ENCODE peak calls at places on chromosomes 5 and 9, in eight cellular contexts. B, N, H, F, T, P, W and A are unnamed samples.
A peak's percentile ranks its signal among the peaks of the same experiment; 100 is the strongest.

GRCh38 chr5:178293815-178294214 is 61.2 kb upstream of the PHYKPL start:
- DNase-seq in N (no peak), T (peak; percentile 32), H (no peak), B (no peak), W (no peak), F (no peak), P (no peak), A (no peak)

GRCh38 chr5:28725001-28725400 is 1686.6 kb upstream of the CDH9 start:
- DNase-seq in T (no peak), P (no peak), H (no peak), N (no peak), F (no peak), W (no peak), B (no peak), A (no peak)

GRCh38 chr9:99172129-99173091 is 49.3 kb downstream of the ALG2 start:
- DNase-seq in F (no peak), T (no peak), P (peak; percentile 89), H (no peak), B (peak; percentile 75), N (no peak), W (no peak), A (no peak)

GRCh38 chr5:91127682-91128081 is 255.4 kb downstream of the ARRDC3 start:
- DNase-seq in P (no peak), N (no peak), F (no peak), T (no peak), W (no peak), B (no peak), H (no peak), A (no peak)

GRCh38 chr5:68644971-68645370 is 429.4 kb downstream of the PIK3R1 start:
- DNase-seq in B (no peak), W (no peak), N (no peak), P (no peak), H (no peak), T (no peak), F (no peak), A (no peak)

GRCh38 chr5:164498393-164498792 is 993.0 kb downstream of the MAT2B start:
- DNase-seq in F (no peak), N (no peak), T (no peak), H (no peak), B (no peak), P (peak; percentile 53), W (no peak), A (no peak)

GRCh38 chr9:6106576-6107339 is 91.3 kb upstream of the RANBP6 start:
- DNase-seq in W (peak; percentile 73), N (no peak), H (no peak), F (no peak), P (peak; percentile 65), B (no peak), T (no peak), A (no peak)

GRCh38 chr9:37974506-37975173 is 70.7 kb upstream of the SLC25A51 start:
- DNase-seq in H (no peak), W (no peak), F (no peak), T (no peak), P (no peak), N (peak; percentile 68), B (no peak), A (no peak)

GRCh38 chr5:38922199-38922598 is 76.4 kb downstream of the OSMR start:
- DNase-seq in H (no peak), B (no peak), N (peak; percentile 4), W (peak; percentile 64), F (no peak), T (no peak), P (peak; percentile 66), A (no peak)

GRCh38 chr9:79581794-79582193 is 10.0 kb downstream of the TLE4 start:
- DNase-seq in N (peak; percentile 59), W (peak; percentile 72), B (no peak), F (peak; percentile 74), H (peak; percentile 53), T (no peak), P (peak; percentile 32), A (peak; percentile 73)
- H3K4me3 ChIP-seq in N (no peak overlapping the region), W (peak overlapping the region; percentile 25), B (no peak overlapping the region), F (no peak overlapping the region), H (peak overlapping the region; percentile 1), T (no peak overlapping the region), P (peak overlapping the region; percentile 30), A (peak overlapping the region; percentile 2)

GRCh38 chr9:34459941-34460340 is 1.3 kb downstream of the DNAI1 start:
- DNase-seq in F (no peak), H (no peak), W (no peak), T (no peak), N (no peak), B (no peak), P (no peak), A (no peak)
- TF ChIP-seq CTCF in F (no peak), H (no peak), W (no peak), T (no peak), N (no peak), B (no peak), P (no peak), A (no peak)

GRCh38 chr9:93060746-93061259 is 2.3 kb downstream of the SUSD3 start:
- DNase-seq in P (no peak), F (no peak), N (no peak), W (peak; percentile 56), T (no peak), B (no peak), H (no peak), A (no peak)

GRCh38 chr9:93057703-93058356 is 671 bp upstream of the SUSD3 start:
- DNase-seq in N (no peak), P (no peak), F (no peak), T (no peak), B (no peak), H (no peak), W (no peak), A (no peak)

GRCh38 chr9:93059960-93060591 is 1.6 kb downstream of the SUSD3 start:
- DNase-seq in W (no peak), N (no peak), B (no peak), P (no peak), T (no peak), F (no peak), H (no peak), A (no peak)

GRCh38 chr9:93058357-93059096 is at the start of gene SUSD3:
- DNase-seq in N (no peak), T (peak; percentile 92), P (peak; percentile 93), B (no peak), F (no peak), W (peak; percentile 71), H (peak; percentile 66), A (no peak)

GRCh38 chr9:93059097-93059959 is 827 bp downstream of the SUSD3 start:
- DNase-seq in P (no peak), T (no peak), F (no peak), W (no peak), H (no peak), N (no peak), B (no peak), A (no peak)
- H3K4me3 ChIP-seq in P (peak overlapping the region; percentile 57), T (no peak overlapping the region), F (no peak overlapping the region), W (peak overlapping the region; percentile 30), H (peak overlapping the region; percentile 91), N (peak overlapping the region; percentile 15), B (peak overlapping the region; percentile 68), A (peak overlapping the region; percentile 29)

DNA sequence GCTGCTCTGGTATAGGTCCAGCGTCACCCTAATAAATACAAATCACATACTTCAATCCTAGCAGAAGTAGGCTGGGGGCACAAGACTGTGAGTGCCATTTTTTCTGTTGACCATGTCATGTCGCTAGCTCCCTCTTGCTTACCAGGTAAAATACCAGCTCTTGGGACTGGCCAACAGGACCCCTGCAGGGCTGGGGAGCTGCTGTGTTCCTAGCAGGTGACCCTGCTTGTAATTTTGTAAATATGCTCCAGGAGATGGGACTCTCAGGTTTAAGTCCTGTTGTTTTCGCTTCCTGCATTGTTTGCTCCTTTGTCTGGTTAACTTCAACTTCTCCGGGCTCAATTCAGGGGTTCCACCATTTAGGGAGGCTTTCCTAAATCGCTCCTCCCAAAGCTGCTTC is 286.6 kb upstream of the DAP start:
- DNase-seq in W (no peak), B (peak; percentile 57), H (no peak), P (no peak), F (no peak), N (no peak), T (no peak), A (no peak)
- TF ChIP-seq CTCF in W (no peak), B (no peak), H (no peak), P (no peak), F (no peak), N (no peak), T (no peak), A (no peak)

GRCh38 chr9:68933434-68934318 is 80.2 kb downstream of the PRKACG start:
- DNase-seq in N (no peak), W (no peak), F (no peak), P (no peak), H (no peak), T (no peak), B (no peak), A (no peak)
- H3K4me3 ChIP-seq in N (no peak overlapping the region), W (no peak overlapping the region), F (no peak overlapping the region), P (no peak overlapping the region), H (no peak overlapping the region), T (no peak overlapping the region), B (no peak overlapping the region), A (no peak overlapping the region)

DNA sequence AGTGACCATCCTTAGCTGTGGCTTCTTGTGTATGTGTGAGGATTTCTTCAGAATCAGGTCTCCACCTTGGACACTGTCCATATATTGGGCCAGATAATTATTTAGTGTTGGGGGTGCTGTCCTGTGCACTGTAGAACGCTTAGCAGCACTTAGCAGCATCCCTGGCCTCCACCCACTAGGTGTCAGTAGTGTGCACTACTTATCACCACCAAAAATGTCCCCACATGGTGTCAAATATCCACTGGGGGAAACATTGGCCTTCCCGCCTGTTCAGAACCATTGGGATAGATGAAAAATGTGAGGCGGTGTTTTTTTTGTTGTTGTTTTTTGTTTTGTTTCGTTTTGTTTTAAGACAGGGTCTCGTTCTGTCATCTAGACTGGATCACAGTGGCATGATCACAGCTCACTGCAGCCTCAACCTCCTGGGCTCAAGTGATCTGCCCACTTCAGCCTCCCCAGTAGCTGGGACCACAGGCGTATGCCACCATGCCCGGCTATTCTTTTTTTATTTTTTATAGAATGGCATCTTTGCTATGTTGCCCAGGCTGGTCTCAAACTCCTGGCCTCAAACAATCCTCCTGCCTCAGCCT is 67.7 kb downstream of the TENT4A start:
- DNase-seq in T (no peak), F (no peak), P (no peak), B (no peak), W (no peak), H (no peak), N (no peak), A (no peak)
- TF ChIP-seq CTCF in T (no peak), F (peak; percentile 20), P (peak; percentile 49), B (no peak), W (peak; percentile 35), H (no peak), N (peak; percentile 41), A (peak; percentile 44)

GRCh38 chr5:135458921-135459331 is 6.8 kb upstream of the TIFAB start:
- DNase-seq in N (no peak), P (no peak), F (no peak), H (no peak), B (no peak), T (no peak), W (peak; percentile 89), A (no peak)

GRCh38 chr5:135458356-135458755 is 6.2 kb upstream of the TIFAB start:
- DNase-seq in F (no peak), P (no peak), N (no peak), T (no peak), W (no peak), H (no peak), B (no peak), A (no peak)

GRCh38 chr5:135456238-135457099 is 4.3 kb upstream of the TIFAB start:
- DNase-seq in F (peak; percentile 69), H (no peak), T (peak; percentile 86), B (no peak), P (no peak), N (no peak), W (peak; percentile 82), A (peak; percentile 80)

GRCh38 chr5:135455876-135456237 is 3.7 kb upstream of the TIFAB start:
- DNase-seq in T (peak; percentile 60), B (no peak), W (no peak), N (no peak), H (no peak), F (no peak), P (no peak), A (no peak)

GRCh38 chr5:135457424-135458071 is 5.4 kb upstream of the TIFAB start:
- DNase-seq in W (peak; percentile 51), B (no peak), P (peak; percentile 81), N (no peak), H (peak; percentile 51), F (no peak), T (peak; percentile 87), A (no peak)
- H3K4me3 ChIP-seq in W (no peak overlapping the region), B (no peak overlapping the region), P (no peak overlapping the region), N (no peak overlapping the region), H (no peak overlapping the region), F (no peak overlapping the region), T (no peak overlapping the region), A (no peak overlapping the region)